ENCODE peak calls at places on chromosomes 6 and 20, in five cellular contexts. Z, T, S, B and L are unnamed samples.

GRCh38 chr6:22141271-22141745 is 155.5 kb downstream of the PRL start:
- DNase-seq in Z (no peak), T (no peak), S (no peak), B (no peak), L (no peak)

GRCh38 chr20:57930328-57930727 is 220.5 kb upstream of the PMEPA1 start:
- DNase-seq in Z (no peak), T (no peak), S (no peak), B (no peak), L (no peak)

GRCh38 chr6:108209738-108210137 is 43.9 kb downstream of the NR2E1 start:
- DNase-seq in Z (no peak), T (no peak), S (no peak), B (no peak), L (no peak)

GRCh38 chr20:57293998-57294397 is 27.6 kb upstream of the BMP7 start:
- DNase-seq in Z (no peak), T (no peak), S (no peak), B (no peak), L (no peak)

GRCh38 chr20:46568570-46569129 is 18.2 kb upstream of the OCSTAMP start:
- DNase-seq in Z (peak), T (no peak), S (no peak), B (no peak), L (peak)

GRCh38 chr6:132832891-132833290 is 18.5 kb downstream of the RPS12 start:
- DNase-seq in Z (no peak), T (no peak), S (no peak), B (no peak), L (no peak)

GRCh38 chr20:45944151-45944964 is 9.9 kb downstream of the PCIF1 start:
- DNase-seq in Z (no peak), T (no peak), S (no peak), B (peak), L (no peak)

GRCh38 chr20:3788685-3789155 is 2.2 kb upstream of the CENPB start:
- DNase-seq in Z (no peak), T (no peak), S (no peak), B (no peak), L (no peak)

GRCh38 chr6:167828325-167828956 is 1.7 kb downstream of the AFDN start:
- DNase-seq in Z (no peak), T (no peak), S (no peak), B (no peak), L (no peak)

GRCh38 chr20:33328157-33328556 is 45.1 kb downstream of the BPIFB1 start:
- DNase-seq in Z (no peak), T (no peak), S (no peak), B (no peak), L (no peak)

GRCh38 chr6:140713495-140713894 is 1339.0 kb upstream of the CITED2 start:
- DNase-seq in Z (no peak), T (peak), S (no peak), B (no peak), L (no peak)

DNA sequence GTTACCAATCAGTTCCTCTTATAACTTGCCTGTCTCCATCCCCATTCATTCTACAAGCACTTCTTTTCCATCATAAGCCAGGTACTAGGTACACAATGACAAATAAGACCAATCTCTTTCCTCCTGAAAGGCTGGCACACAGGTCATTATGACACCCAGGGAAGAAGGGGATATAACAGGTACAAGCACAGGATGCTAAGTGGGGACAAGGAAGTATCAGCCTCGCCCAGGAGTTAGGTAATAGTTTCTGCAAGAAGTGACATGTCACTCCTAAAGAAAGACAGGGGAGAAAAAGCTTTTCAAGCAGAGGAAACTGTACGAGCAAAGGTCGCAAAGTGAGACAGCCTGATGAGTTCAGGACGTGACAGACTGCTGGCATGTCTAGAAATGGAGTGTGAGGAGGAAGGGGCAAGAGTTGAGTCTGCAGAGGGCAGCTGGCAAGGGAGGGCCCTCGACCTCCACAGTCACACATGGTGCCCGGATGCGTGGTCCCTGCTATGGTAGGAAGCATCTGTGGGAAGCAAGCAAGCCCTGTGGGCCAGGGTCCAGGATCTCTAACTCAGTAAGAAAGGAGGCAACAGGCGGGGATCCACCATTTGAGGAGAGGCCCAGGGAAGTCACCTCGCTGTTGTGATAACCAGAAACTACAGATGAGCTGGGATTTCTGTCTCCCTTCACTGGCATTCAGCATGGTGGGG is 40.4 kb downstream of the GPLD1 start:
- DNase-seq in Z (no peak), T (no peak), S (no peak), B (no peak), L (no peak)
- H3K27ac ChIP-seq in Z (no peak), T (no peak), S (no peak), B (no peak), L (no peak)

GRCh38 chr20:31717478-31717946 is 5.2 kb downstream of the BCL2L1 start:
- DNase-seq in Z (no peak), T (no peak), S (peak), B (no peak), L (no peak)
- H3K27ac ChIP-seq in Z (peak), T (no peak), S (peak), B (peak), L (peak)

DNA sequence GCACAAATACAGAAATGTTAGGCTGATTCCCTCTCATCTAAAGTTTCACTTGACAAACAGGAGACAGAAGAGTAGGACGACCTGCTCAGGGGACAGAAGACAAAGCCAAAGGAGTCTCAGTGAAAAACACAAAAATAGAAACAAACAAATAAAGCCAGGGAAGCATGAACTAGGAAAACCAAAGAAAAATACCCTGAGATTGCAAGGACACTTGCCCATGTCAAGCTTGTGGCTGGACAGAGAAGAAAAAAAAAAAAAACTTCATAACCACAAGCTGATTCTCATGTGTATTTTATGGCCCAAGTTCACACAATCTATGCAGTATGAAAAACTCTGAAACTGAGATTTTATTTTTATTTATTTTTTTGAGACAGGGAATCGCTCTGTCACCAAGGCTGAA is 85.6 kb upstream of the BEND6 start:
- DNase-seq in Z (no peak), T (no peak), S (no peak), B (no peak), L (no peak)
- H3K27ac ChIP-seq in Z (no peak), T (no peak), S (no peak), B (no peak), L (no peak)

DNA sequence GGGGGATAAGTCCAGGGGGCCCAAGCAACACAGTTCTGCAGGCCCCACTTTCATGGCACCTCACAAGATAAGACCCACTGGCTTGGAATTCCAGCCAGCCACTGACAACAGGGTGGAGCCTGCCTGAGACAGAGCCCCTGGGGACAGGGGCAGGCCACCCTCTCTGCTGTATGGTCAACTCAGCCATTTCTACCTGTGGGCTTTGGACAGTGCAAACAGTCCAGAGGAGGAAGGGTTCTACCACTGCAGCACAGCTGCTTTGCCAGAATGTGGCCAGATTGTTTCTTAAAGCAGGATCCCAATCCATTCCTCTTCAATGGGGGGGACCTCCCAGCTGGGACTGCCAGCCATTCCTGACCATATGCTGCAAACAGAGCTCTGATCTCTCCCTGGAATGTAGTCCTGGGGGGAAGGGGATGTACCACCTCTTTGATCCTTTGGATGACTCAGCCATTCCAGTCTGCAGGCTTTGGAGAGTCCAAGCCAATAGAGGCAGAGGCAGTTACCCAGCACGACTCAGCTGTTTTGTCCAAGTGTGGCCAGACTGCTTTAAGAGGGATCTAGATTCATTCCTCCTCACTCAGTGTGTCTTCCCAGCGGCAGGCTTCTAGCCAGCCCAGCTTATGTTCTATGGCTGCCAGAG is 842.2 kb downstream of the EPHA7 start:
- DNase-seq in Z (no peak), T (peak), S (no peak), B (no peak), L (no peak)
- H3K27ac ChIP-seq in Z (no peak), T (no peak), S (no peak), B (no peak), L (no peak)

GRCh38 chr20:23131766-23132165 is 45.6 kb upstream of the CD93 start:
- DNase-seq in Z (no peak), T (no peak), S (no peak), B (no peak), L (no peak)
- H3K27ac ChIP-seq in Z (peak), T (no peak), S (no peak), B (no peak), L (no peak)

GRCh38 chr6:26476893-26477292 is 19.1 kb downstream of the BTN2A1 start:
- DNase-seq in Z (no peak), T (no peak), S (no peak), B (no peak), L (no peak)
- H3K27ac ChIP-seq in Z (no peak), T (no peak), S (no peak), B (no peak), L (no peak)

GRCh38 chr6:144718431-144718830 is 433.3 kb downstream of the UTRN start:
- DNase-seq in Z (no peak), T (no peak), S (no peak), B (peak), L (no peak)
- H3K27ac ChIP-seq in Z (no peak), T (no peak), S (no peak), B (no peak), L (no peak)

GRCh38 chr6:1609662-1610496 is at the start of gene FOXC1:
- DNase-seq in Z (peak), T (peak), S (peak), B (peak), L (peak)
- H3K27ac ChIP-seq in Z (peak), T (no peak), S (no peak), B (no peak), L (no peak)

DNA sequence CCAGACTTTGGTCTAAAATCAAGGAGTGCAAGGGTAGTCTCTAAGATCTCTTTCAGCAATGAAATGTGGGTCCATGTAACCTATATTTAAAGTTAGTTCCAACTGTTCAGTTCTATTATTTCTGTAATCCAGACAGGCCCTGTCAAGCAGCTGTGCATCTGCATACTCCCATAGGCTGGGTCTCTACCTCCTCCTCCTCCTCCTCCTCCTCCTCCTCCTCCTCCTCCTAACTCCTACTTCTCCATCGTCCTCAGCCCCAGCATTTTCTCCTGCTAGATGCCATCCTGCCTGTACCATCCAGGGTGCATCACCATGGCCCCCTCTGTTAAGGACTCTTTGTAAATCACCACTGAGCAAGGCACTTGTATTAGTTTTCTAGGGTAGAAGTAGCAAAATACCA is 52.4 kb upstream of the TPD52L1 start:
- DNase-seq in Z (no peak), T (no peak), S (no peak), B (no peak), L (no peak)
- H3K27ac ChIP-seq in Z (no peak), T (no peak), S (no peak), B (peak), L (peak)

GRCh38 chr6:79946242-79946641 is 1.1 kb downstream of the ELOVL4 start:
- DNase-seq in Z (no peak), T (peak), S (peak), B (peak), L (no peak)
- H3K27ac ChIP-seq in Z (no peak), T (no peak), S (no peak), B (no peak), L (no peak)